ENCODE peak calls at places on chromosomes 6 and 20, in nine cellular contexts. N is transverse colon, G is lung, Y is heart right ventricle, Z is A549, U is omental fat pad, C is lower leg skin, I is nephron progenitor cell, P is mucosa of descending colon. L is an unnamed sample.

GRCh38 chr6:33213989-33214335 is 5.7 kb downstream of the RING1 start:
- DNase-seq in C (no peak), I (no peak), Y (no peak), U (no peak), N (no peak), G (no peak), P (no peak), Z (no peak), L (no peak)

GRCh38 chr20:52446421-52447231 is 255.0 kb upstream of the ZFP64 start:
- DNase-seq in I (no peak), C (no peak), P (no peak), U (no peak), N (no peak), G (no peak), Z (no peak), Y (no peak), L (no peak)

GRCh38 chr20:56443654-56444540 is 24.5 kb upstream of the RTF2 start:
- DNase-seq in P (no peak), I (no peak), G (no peak), Y (peak), N (no peak), U (no peak), Z (no peak), C (no peak), L (no peak)

GRCh38 chr6:136723780-136724179 is 68.5 kb downstream of the MAP3K5 start:
- DNase-seq in Y (no peak), N (no peak), C (no peak), Z (no peak), I (no peak), P (no peak), U (no peak), G (no peak), L (no peak)

GRCh38 chr6:13407709-13408695 is 79.4 kb downstream of the GFOD1 start:
- DNase-seq in G (peak), P (no peak), C (peak), U (no peak), I (no peak), N (no peak), Z (peak), Y (no peak), L (no peak)

GRCh38 chr6:53956068-53956711 is 155.1 kb upstream of the MLIP start:
- DNase-seq in P (peak), Y (peak), U (no peak), G (peak), I (peak), N (peak), C (no peak), Z (peak), L (no peak)

GRCh38 chr6:169340395-169340794 is 86.7 kb upstream of the THBS2 start:
- DNase-seq in C (no peak), U (no peak), I (no peak), G (no peak), Z (peak), P (peak), N (no peak), Y (no peak), L (no peak)

GRCh38 chr6:26521485-26522391 is 16.4 kb upstream of the HMGN4 start:
- DNase-seq in Z (peak), N (peak), U (peak), Y (peak), P (peak), G (peak), C (peak), I (peak), L (no peak)

GRCh38 chr6:67544851-67545452 is 1090.1 kb upstream of the ADGRB3 start:
- DNase-seq in G (no peak), Y (no peak), C (no peak), N (no peak), P (no peak), I (no peak), Z (no peak), U (no peak), L (no peak)

GRCh38 chr6:126963077-126963809 is 155.2 kb upstream of the RSPO3 start:
- DNase-seq in Z (no peak), G (no peak), C (no peak), N (no peak), Y (no peak), I (no peak), P (no peak), U (no peak), L (no peak)

GRCh38 chr6:6557871-6558270 is 30.6 kb upstream of the LY86 start:
- DNase-seq in I (no peak), G (no peak), Y (no peak), P (no peak), C (no peak), U (no peak), Z (no peak), N (no peak), L (no peak)

GRCh38 chr6:137271245-137272183 is 52.3 kb upstream of the IFNGR1 start:
- DNase-seq in G (no peak), U (no peak), C (no peak), Y (no peak), N (no peak), I (no peak), Z (peak), P (no peak), L (no peak)

GRCh38 chr20:32807706-32808105 is 12.0 kb upstream of the MAPRE1 start:
- DNase-seq in P (no peak), U (no peak), I (peak), N (no peak), Y (no peak), C (no peak), Z (no peak), G (no peak), L (no peak)

GRCh38 chr20:63081351-63081750 is 74.6 kb upstream of the BHLHE23 start:
- DNase-seq in U (no peak), Y (no peak), P (no peak), Z (no peak), N (no peak), G (no peak), C (no peak), I (no peak), L (no peak)

DNA sequence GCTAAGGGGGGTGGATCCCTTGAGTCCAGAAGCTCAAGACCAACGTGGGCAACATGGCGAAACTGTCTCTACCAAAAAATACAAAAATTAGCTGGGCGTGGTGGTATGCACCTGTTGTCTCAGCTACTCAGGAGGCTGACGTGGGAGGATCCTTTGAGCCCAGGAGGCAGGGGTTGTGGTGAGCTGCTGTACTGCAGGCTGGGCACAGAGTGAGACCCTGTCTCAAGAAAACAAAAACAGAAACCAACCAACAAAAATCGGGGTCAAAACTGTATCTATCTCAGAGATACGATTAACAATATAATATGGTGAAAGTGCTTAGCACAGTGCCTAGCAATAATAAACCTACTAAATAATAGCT is 20.7 kb upstream of the BCAS1 start:
- DNase-seq in Y (no peak), I (no peak), U (no peak), G (no peak), C (no peak), N (no peak), P (no peak), Z (no peak), L (no peak)
- TF ChIP-seq CTCF in Y (no peak), I (no peak), U (no peak), G (no peak), C (no peak), N (no peak), P (no peak), Z (no peak), L (no peak)

GRCh38 chr20:25574411-25574810 is 10.9 kb downstream of the NINL start:
- DNase-seq in Z (no peak), G (no peak), P (no peak), I (no peak), C (no peak), Y (no peak), U (no peak), N (no peak), L (no peak)
- TF ChIP-seq CTCF in Z (peak), G (no peak), P (no peak), I (no peak), C (no peak), Y (no peak), U (no peak), N (no peak), L (no peak)

DNA sequence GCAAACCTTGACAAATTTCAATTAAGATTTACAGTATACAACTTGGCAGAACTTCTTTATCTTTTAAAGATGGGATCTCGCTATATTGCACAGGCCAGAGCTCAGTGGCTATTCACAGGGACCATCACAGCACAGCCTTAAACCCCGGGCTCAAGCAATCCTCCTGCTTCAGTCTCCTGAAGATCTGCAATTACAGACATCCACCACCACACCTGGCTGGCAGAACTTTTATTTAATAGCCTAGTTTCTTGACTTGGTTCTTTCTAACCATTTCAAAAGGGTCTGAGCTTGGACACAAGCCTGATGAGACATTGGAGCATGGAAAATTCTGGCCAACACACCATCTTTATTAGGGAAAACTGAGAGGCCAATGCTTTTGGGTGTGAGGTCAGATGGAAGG is 151.6 kb upstream of the KCNG1 start:
- DNase-seq in I (no peak), C (no peak), G (no peak), Z (no peak), N (no peak), P (no peak), U (no peak), Y (no peak), L (no peak)
- TF ChIP-seq CTCF in I (no peak), C (no peak), G (no peak), Z (no peak), N (no peak), P (no peak), U (no peak), Y (no peak), L (no peak)

GRCh38 chr6:37847704-37848103 is 28.2 kb downstream of the ZFAND3 start:
- DNase-seq in Y (no peak), Z (no peak), G (no peak), I (no peak), C (no peak), U (no peak), N (no peak), P (no peak), L (no peak)
- TF ChIP-seq CTCF in Y (no peak), Z (no peak), G (no peak), I (no peak), C (no peak), U (no peak), N (no peak), P (no peak), L (no peak)

DNA sequence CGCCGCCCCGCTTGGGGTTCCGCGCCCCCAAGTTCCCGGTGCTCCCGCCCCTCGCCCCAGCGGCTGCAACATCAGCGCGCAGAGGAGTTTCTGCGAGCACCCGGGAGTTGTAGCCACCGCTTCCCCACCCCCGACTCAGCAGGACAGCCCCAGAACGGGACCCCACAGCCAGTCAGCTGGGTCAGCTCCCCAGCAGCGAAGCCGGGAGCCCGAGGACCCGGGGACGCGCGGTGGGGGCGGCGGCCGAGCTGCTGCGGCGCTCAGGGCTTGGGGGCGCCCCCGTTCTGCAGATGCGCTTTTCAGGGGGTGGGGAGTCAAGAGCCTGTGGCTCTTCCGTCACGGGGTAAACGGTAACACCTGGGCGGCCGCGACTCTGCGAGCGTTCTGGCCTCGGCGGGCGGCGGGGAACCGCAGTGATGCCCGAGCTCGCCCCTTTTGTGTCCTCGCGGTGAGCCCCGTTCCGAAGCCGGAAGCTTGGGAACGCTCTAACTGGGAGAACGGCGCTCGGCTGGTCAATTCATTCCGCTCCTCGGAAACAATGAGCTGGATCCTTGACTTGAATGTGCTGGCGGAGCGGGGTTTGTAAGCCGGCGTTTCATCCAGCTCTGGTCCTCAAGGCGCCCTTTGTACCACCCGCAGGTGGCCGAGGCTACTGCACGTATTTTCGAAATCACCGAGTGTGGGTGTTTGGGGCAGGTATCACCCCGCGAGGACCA is 775 bp downstream of the PLEKHG1 start:
- DNase-seq in C (peak), Y (peak), P (peak), Z (peak), I (peak), G (peak), N (peak), U (peak), L (peak)
- TF ChIP-seq CTCF in C (no peak), Y (peak), P (peak), Z (no peak), I (peak), G (no peak), N (peak), U (no peak), L (no peak)